ENCODE peak calls at places on chromosomes 13 and 19, in five cellular contexts. S, A, O, D and K are unnamed samples.
A peak's percentile ranks its signal among the peaks of the same experiment; 100 is the strongest.

GRCh38 chr13:43769552-43769951 is 17.2 kb downstream of the ENOX1 start:
- DNase-seq in S (no peak), A (no peak), O (no peak), D (no peak), K (no peak)

GRCh38 chr13:40445557-40445990 is 220.9 kb downstream of the FOXO1 start:
- DNase-seq in S (no peak), A (no peak), O (peak; percentile 36), D (peak; percentile 100), K (peak; percentile 74)

GRCh38 chr13:95628488-95628887 is 16.0 kb downstream of the DZIP1 start:
- DNase-seq in S (no peak), A (no peak), O (no peak), D (no peak), K (no peak)

GRCh38 chr19:4089400-4089908 is 22.8 kb upstream of the ZBTB7A start:
- DNase-seq in S (no peak), A (no peak), O (no peak), D (no peak), K (no peak)

GRCh38 chr13:99653526-99653925 is 152.3 kb downstream of the TM9SF2 start:
- DNase-seq in S (no peak), A (no peak), O (no peak), D (no peak), K (no peak)

GRCh38 chr13:76980075-76980718 is 11.7 kb upstream of the CLN5 start:
- DNase-seq in S (peak; percentile 43), A (peak; percentile 78), O (peak; percentile 95), D (peak; percentile 51), K (peak; percentile 71)

GRCh38 chr13:37143901-37144300 is 38.4 kb upstream of the CSNK1A1L start:
- DNase-seq in S (no peak), A (peak; percentile 48), O (no peak), D (no peak), K (no peak)

GRCh38 chr19:53045536-53045935 is 996 bp downstream of the ERVV-2 start:
- DNase-seq in S (no peak), A (no peak), O (no peak), D (no peak), K (no peak)

GRCh38 chr13:36175621-36176020 is 38.7 kb downstream of the SOHLH2 start:
- DNase-seq in S (no peak), A (no peak), O (no peak), D (no peak), K (no peak)

GRCh38 chr13:104295537-104295936 is 1229.3 kb upstream of the SLC10A2 start:
- DNase-seq in S (no peak), A (no peak), O (no peak), D (no peak), K (no peak)

GRCh38 chr13:106561551-106562170 is 6.3 kb downstream of the ARGLU1 start:
- DNase-seq in S (no peak), A (no peak), O (no peak), D (no peak), K (no peak)

GRCh38 chr19:7705387-7706187 is 3.7 kb upstream of the FCER2 start:
- DNase-seq in S (no peak), A (no peak), O (no peak), D (peak; percentile 71), K (no peak)

GRCh38 chr19:53467503-53468262 is at the start of gene ZNF813:
- DNase-seq in S (no peak), A (peak; percentile 94), O (peak; percentile 93), D (peak; percentile 88), K (peak; percentile 88)

GRCh38 chr13:102768914-102769313 is 4.7 kb downstream of the TEX30 start:
- DNase-seq in S (no peak), A (no peak), O (no peak), D (no peak), K (no peak)

GRCh38 chr19:49056101-49056901 is 1.2 kb downstream of the CGB7 start:
- DNase-seq in S (peak; percentile 34), A (peak; percentile 76), O (peak; percentile 79), D (peak; percentile 27), K (peak; percentile 52)

GRCh38 chr19:48881741-48882657 is 9.8 kb downstream of the PPP1R15A start:
- DNase-seq in S (no peak), A (peak; percentile 50), O (peak; percentile 85), D (peak; percentile 70), K (peak; percentile 22)

GRCh38 chr13:112169941-112170822 is 103.2 kb downstream of the SOX1 start:
- DNase-seq in S (no peak), A (no peak), O (no peak), D (no peak), K (no peak)

GRCh38 chr13:90483906-90484305 is 863.6 kb upstream of the MIR17HG start:
- DNase-seq in S (no peak), A (no peak), O (no peak), D (no peak), K (no peak)

GRCh38 chr19:48436586-48436985 is 9.2 kb upstream of the GRWD1 start:
- DNase-seq in S (no peak), A (no peak), O (no peak), D (no peak), K (no peak)

GRCh38 chr13:83941669-83942335 is 59.5 kb upstream of the SLITRK1 start:
- DNase-seq in S (no peak), A (no peak), O (peak; percentile 88), D (no peak), K (no peak)

GRCh38 chr13:35411059-35411744 is 65.3 kb downstream of the MAB21L1 start:
- DNase-seq in S (no peak), A (no peak), O (no peak), D (no peak), K (no peak)

GRCh38 chr13:76225815-76226489 is 589.8 kb downstream of the LMO7 start:
- DNase-seq in S (no peak), A (no peak), O (no peak), D (no peak), K (no peak)

GRCh38 chr13:41059466-41059865 is 1.8 kb upstream of the WBP4 start:
- DNase-seq in S (no peak), A (peak; percentile 63), O (no peak), D (peak; percentile 43), K (peak; percentile 5)

GRCh38 chr19:35757231-35757748 is 461 bp upstream of the HSPB6 start:
- DNase-seq in S (no peak), A (peak; percentile 93), O (no peak), D (no peak), K (peak; percentile 29)

GRCh38 chr13:57045816-57046691 is 94.7 kb upstream of the PRR20A start:
- DNase-seq in S (no peak), A (no peak), O (no peak), D (no peak), K (no peak)

GRCh38 chr19:1168877-1169791 is 4.9 kb downstream of the SBNO2 start:
- DNase-seq in S (no peak), A (peak; percentile 90), O (no peak), D (no peak), K (peak; percentile 83)

DNA sequence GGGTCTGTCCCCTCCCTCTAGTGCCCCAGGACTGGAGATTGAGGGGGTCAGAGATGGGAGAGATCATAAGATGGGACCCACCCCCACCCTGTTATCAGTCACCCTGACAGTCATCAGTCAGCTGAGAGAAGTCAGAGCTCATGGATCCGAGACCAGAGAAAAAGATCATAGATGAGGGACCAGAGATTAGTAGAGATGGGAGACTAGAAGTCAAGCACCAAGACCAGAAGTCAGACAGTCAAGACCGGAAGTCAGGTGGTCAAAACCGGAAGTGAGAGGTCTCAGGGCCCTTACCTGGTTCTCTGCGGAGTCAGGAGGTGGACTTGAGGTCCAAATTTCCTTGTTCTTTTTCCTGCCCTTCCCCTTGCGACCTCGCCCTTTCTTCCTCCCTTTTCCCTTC is 7.0 kb downstream of the COL5A3 start:
- DNase-seq in S (no peak), A (no peak), O (no peak), D (peak; percentile 31), K (no peak)
- H3K4me2 ChIP-seq in S (no peak overlapping the region), A (no peak overlapping the region), O (no peak overlapping the region), D (no peak overlapping the region), K (no peak overlapping the region)

DNA sequence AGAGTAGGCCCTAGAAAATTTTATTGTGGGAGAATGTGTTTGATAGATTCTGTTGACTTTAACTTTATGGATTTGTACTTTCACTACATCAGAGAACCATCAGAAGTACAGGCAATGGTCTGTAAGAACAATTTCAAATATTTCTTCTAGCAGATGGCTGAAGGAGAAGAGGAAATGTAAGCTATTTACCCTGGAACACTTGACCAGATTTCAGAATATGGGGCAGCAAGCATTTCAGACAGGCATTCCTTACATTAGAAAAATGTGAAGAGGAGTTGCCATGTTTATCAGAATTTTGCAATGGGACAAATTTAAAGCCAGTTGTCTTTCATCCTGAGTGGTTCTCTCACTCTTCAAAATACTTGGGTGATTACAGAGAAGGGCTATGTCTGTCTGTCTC is 7.5 kb downstream of the FRY start:
- DNase-seq in S (no peak), A (no peak), O (no peak), D (no peak), K (no peak)
- H3K9me3 ChIP-seq in S (no peaks in the 10 kb centered on the region), A (no peaks in the 10 kb centered on the region), O (no peaks in the 10 kb centered on the region), D (no peaks in the 10 kb centered on the region), K (no peaks in the 10 kb centered on the region)

DNA sequence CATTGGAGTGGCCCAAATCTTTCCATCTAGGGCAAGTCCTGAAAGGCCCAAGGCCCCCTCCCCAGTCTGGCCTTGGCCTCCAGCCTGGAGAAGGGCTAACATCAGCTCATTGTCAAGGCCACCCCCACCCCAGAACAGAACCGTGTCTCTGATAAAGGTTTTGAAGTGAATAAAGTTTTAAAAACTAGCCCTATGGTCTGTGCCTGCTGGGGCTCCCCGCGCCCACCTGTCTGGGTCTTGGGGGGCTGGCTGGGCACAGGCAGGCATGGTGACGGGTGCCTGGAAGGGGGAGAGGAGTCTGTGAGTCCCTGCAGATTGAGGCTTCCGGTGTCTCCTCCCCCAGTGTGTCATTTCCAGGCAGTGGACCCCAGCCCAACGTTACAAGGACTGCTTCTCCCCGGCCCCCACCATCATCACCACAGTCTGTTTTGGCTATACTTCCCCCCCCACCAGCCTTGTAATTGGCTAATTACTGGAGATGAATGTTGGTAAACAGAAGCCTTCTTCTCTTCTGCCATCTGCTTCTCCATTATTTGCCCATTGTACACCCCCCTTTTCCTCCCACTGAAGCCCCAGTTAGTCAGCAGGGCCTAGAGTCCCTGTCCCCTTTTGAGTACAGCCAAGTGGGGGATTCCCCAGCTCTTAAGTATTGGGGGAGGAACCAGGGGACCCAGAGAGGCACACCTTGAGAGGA is 3.4 kb downstream of the GADD45GIP1 start:
- DNase-seq in S (no peak), A (peak; percentile 13), O (no peak), D (no peak), K (no peak)
- H3K4me2 ChIP-seq in S (no peak overlapping the region), A (peak overlapping the region; percentile 50), O (no peak overlapping the region), D (peak overlapping the region; percentile 56), K (no peak overlapping the region)

GRCh38 chr19:33971073-33971472 is 174.4 kb downstream of the KCTD15 start:
- DNase-seq in S (no peak), A (no peak), O (no peak), D (no peak), K (no peak)
- H3K9me3 ChIP-seq in S (no peaks in the 10 kb centered on the region), A (no peaks in the 10 kb centered on the region), O (no peaks in the 10 kb centered on the region), D (peaks cover 7% of the 10 kb centered on the region), K (no peaks in the 10 kb centered on the region)